ENCODE peak calls at places on chromosome 2, in five cellular contexts. K, V, T, W and H are unnamed samples.

GRCh38 chr2:160635488-160635887 is 141.9 kb upstream of the RBMS1 start:
- DNase-seq in V (no peak), T (peak), K (no peak), W (peak), H (peak)

GRCh38 chr2:62705859-62706720 is 577 bp downstream of the EHBP1 start:
- DNase-seq in V (peak), K (peak), T (peak), W (peak), H (peak)

GRCh38 chr2:64686283-64686956 is 32.7 kb upstream of the SERTAD2 start:
- DNase-seq in V (no peak), T (no peak), W (no peak), K (no peak), H (no peak)

GRCh38 chr2:195280024-195280423 is 377.0 kb upstream of the SLC39A10 start:
- DNase-seq in W (no peak), V (no peak), T (no peak), K (no peak), H (no peak)

GRCh38 chr2:174951746-174952145 is 53.4 kb downstream of the CHN1 start:
- DNase-seq in T (peak), K (no peak), W (no peak), V (no peak), H (peak)

GRCh38 chr2:239406316-239406995 is 5.6 kb upstream of the HDAC4 start:
- DNase-seq in W (no peak), V (no peak), K (no peak), T (no peak), H (no peak)

GRCh38 chr2:64612575-64613195 is 41.0 kb downstream of the SERTAD2 start:
- DNase-seq in V (no peak), W (no peak), T (no peak), K (no peak), H (no peak)

GRCh38 chr2:127155901-127156300 is 48.9 kb upstream of the BIN1 start:
- DNase-seq in W (no peak), V (no peak), T (peak), K (no peak), H (peak)

GRCh38 chr2:70305531-70305930 is 3.7 kb upstream of the FAM136A start:
- DNase-seq in T (no peak), W (no peak), K (no peak), V (no peak), H (no peak)

GRCh38 chr2:70161069-70161534 is 29.7 kb downstream of the C2orf42 start:
- DNase-seq in T (no peak), V (no peak), K (peak), W (no peak), H (no peak)

GRCh38 chr2:97736608-97737330 is 23.4 kb downstream of the ZAP70 start:
- DNase-seq in W (no peak), K (no peak), V (no peak), T (no peak), H (no peak)

GRCh38 chr2:29544917-29545316 is 376.5 kb downstream of the ALK start:
- DNase-seq in W (no peak), T (no peak), V (no peak), K (peak), H (no peak)
- H3K4me3 ChIP-seq in W (no peak), T (no peak), V (no peak), K (no peak), H (no peak)

GRCh38 chr2:205539603-205540002 is 142.7 kb upstream of the NRP2 start:
- DNase-seq in K (peak), T (no peak), W (no peak), V (no peak), H (no peak)
- TF ChIP-seq CTCF in K (no peak), T (no peak), W (no peak), V (no peak), H (no peak)

GRCh38 chr2:71747573-71747972 is 294.2 kb downstream of the DYSF start:
- DNase-seq in V (no peak), W (no peak), T (no peak), K (no peak), H (no peak)
- H3K4me3 ChIP-seq in V (no peak), W (no peak), T (no peak), K (no peak), H (no peak)

GRCh38 chr2:6773694-6774044 is 92.0 kb downstream of the CMPK2 start:
- DNase-seq in V (no peak), T (no peak), K (no peak), W (no peak), H (no peak)

GRCh38 chr2:6772366-6772710 is 93.4 kb downstream of the CMPK2 start:
- DNase-seq in T (peak), K (peak), W (no peak), V (no peak), H (no peak)

GRCh38 chr2:6771539-6772365 is 94.0 kb downstream of the CMPK2 start:
- DNase-seq in T (no peak), W (no peak), V (no peak), K (peak), H (no peak)

GRCh38 chr2:6776125-6776524 is 89.6 kb downstream of the CMPK2 start:
- DNase-seq in W (no peak), V (no peak), K (no peak), T (no peak), H (no peak)

GRCh38 chr2:6773007-6773693 is 92.6 kb downstream of the CMPK2 start:
- DNase-seq in K (peak), V (peak), T (peak), W (peak), H (peak)
- TF ChIP-seq CTCF in K (peak), V (peak), T (peak), W (peak), H (peak)

GRCh38 chr2:36562973-36563532 is 34.9 kb downstream of the FEZ2 start:
- DNase-seq in T (peak), W (no peak), K (no peak), V (no peak), H (peak)
- H3K4me3 ChIP-seq in T (no peak), W (no peak), K (no peak), V (no peak), H (peak)

DNA sequence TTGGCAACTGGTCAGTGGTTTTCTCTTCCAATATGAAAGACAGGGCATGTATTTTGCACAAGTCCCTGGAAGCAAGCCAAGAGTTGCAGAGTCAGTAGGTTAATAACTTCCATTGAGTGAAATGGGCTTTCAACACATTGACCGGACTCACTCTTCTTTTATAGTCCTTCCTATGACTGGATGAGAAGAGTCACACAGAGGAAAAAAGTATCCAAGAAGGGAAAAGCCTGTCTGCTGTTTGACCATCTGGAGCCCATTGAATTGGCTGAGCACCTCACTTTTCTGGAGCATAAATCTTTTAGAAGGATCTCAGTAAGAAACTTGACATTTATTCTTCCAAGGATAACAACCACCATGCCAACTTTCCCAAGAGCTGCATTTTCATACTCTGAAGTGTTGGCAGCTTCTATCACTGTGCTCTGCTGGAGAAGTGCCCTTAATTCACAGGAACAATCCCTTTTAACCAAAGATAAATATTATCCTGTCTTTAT is 45.4 kb downstream of the RASGRP3 start:
- DNase-seq in T (peak), V (no peak), W (peak), K (no peak), H (peak)
- TF ChIP-seq CTCF in T (no peak), V (no peak), W (no peak), K (no peak), H (no peak)

GRCh38 chr2:12119841-12120240 is 373.4 kb downstream of the LPIN1 start:
- DNase-seq in K (no peak), T (peak), V (no peak), W (no peak), H (peak)

GRCh38 chr2:12113364-12113763 is 366.9 kb downstream of the LPIN1 start:
- DNase-seq in V (no peak), K (no peak), W (no peak), T (no peak), H (no peak)

GRCh38 chr2:12120281-12121150 is 374.1 kb downstream of the LPIN1 start:
- DNase-seq in T (peak), V (no peak), K (no peak), W (no peak), H (peak)

GRCh38 chr2:12116228-12116750 is 369.9 kb downstream of the LPIN1 start:
- DNase-seq in V (no peak), K (peak), T (no peak), W (no peak), H (no peak)
- H3K4me3 ChIP-seq in V (no peak), K (no peak), T (no peak), W (no peak), H (no peak)

DNA sequence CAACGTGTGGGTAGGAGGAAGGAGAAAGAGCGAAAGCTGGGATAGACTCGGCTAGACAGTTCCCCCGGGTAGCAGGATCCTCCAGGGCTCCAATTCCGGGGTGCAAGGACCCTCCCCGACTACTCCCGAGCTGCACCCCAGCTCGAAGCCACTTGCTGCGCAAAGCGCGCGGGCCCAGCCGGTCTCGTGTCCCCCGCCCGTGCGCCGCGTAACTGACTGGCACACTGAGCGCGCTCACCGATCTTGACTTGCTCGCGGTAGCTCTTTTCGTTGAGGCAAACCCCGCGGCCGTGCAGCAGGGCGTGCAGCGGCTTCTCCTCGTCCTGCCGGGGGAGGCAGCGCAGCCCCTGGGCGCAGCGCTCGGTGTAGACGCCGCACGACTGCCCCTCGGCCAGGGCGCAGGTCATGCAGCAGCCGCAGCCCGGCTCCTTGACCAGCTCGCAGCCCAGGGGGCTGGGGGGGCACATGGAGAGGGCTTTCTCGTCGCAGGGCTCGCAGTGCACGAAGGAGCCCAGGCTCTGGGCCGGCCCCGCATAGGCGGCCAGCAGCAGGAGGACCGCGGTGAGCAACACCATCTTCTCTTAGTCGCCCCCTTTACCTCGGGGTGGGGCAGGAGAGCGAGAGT is 1.0 kb downstream of the IGFBP5 start:
- DNase-seq in K (no peak), V (peak), T (peak), W (peak), H (peak)
- TF ChIP-seq CTCF in K (no peak), V (no peak), T (no peak), W (no peak), H (no peak)

GRCh38 chr2:227796044-227796780 is 17.4 kb upstream of the CCL20 start:
- DNase-seq in K (no peak), T (no peak), W (no peak), V (no peak), H (no peak)
- H3K4me3 ChIP-seq in K (no peak), T (no peak), W (no peak), V (no peak), H (no peak)

GRCh38 chr2:204545861-204546773 is 842 bp downstream of the PARD3B start:
- DNase-seq in K (no peak), V (no peak), T (no peak), W (peak), H (no peak)
- TF ChIP-seq CTCF in K (no peak), V (no peak), T (no peak), W (no peak), H (no peak)